ENCODE peak calls at places on chromosomes 7 and 10, in six cellular contexts. N is Jurkat, Clone E6-1; I is hypothalamus; L is H1; Z is HT1080; U is stimulated activated CD8-positive, alpha-beta memory T cell treated with anti-CD3 and anti-CD28 coated beads, Interleukin-2, amount 100 ng/mL, for 1 hour. G is an unnamed sample.

GRCh38 chr10:71878327-71879034 is 27.4 kb upstream of the PSAP start:
- DNase-seq in Z (no peak), L (no peak), U (no peak), N (peak), I (no peak), G (no peak)

GRCh38 chr10:69333205-69333604 is 54.9 kb downstream of the HK1 start:
- DNase-seq in Z (no peak), N (no peak), L (peak), I (no peak), U (no peak), G (no peak)

GRCh38 chr10:13944901-13945300 is 358.1 kb downstream of the PRPF18 start:
- DNase-seq in N (no peak), Z (no peak), L (no peak), I (no peak), U (no peak), G (no peak)

GRCh38 chr10:65320256-65321026 is 1605.4 kb upstream of the LRRTM3 start:
- DNase-seq in N (no peak), L (no peak), Z (peak), U (no peak), I (no peak), G (no peak)

GRCh38 chr10:31769564-31769963 is 159.1 kb downstream of the ARHGAP12 start:
- DNase-seq in Z (peak), I (no peak), L (no peak), U (no peak), N (no peak), G (no peak)

GRCh38 chr7:128462427-128462826 is 6.7 kb downstream of the HILPDA start:
- DNase-seq in I (no peak), U (no peak), N (no peak), Z (no peak), L (no peak), G (no peak)

GRCh38 chr10:82922755-82923154 is 1047.8 kb downstream of the NRG3 start:
- DNase-seq in Z (peak), L (no peak), N (no peak), I (no peak), U (no peak), G (no peak)

GRCh38 chr7:83732305-83732704 is 83.4 kb upstream of the SEMA3E start:
- DNase-seq in N (peak), U (no peak), L (no peak), Z (peak), I (no peak), G (no peak)

GRCh38 chr10:80319318-80319717 is 29.9 kb upstream of the MAT1A start:
- DNase-seq in L (no peak), Z (no peak), N (no peak), U (no peak), I (no peak), G (no peak)

GRCh38 chr10:121236621-121237020 is 361.6 kb downstream of the FGFR2 start:
- DNase-seq in L (no peak), I (no peak), N (no peak), Z (no peak), U (no peak), G (no peak)

GRCh38 chr7:147700702-147701101 is 889.9 kb upstream of the C7orf33 start:
- DNase-seq in N (no peak), I (no peak), U (no peak), L (no peak), Z (no peak), G (no peak)

GRCh38 chr7:141320287-141320686 is 230.9 kb upstream of the AGK start:
- DNase-seq in U (no peak), N (no peak), I (no peak), Z (no peak), L (no peak), G (no peak)

GRCh38 chr7:108308913-108309312 is 147.3 kb downstream of the NRCAM start:
- DNase-seq in Z (peak), N (no peak), U (no peak), I (no peak), L (no peak), G (no peak)

GRCh38 chr10:85596389-85596788 is 770.2 kb downstream of the GRID1 start:
- DNase-seq in L (peak), Z (no peak), U (no peak), N (no peak), I (no peak), G (no peak)

GRCh38 chr7:16637279-16637795 is 8.2 kb downstream of the ANKMY2 start:
- DNase-seq in I (no peak), N (no peak), Z (no peak), L (no peak), U (no peak), G (no peak)

GRCh38 chr10:30813872-30814471 is 184.4 kb upstream of the LYZL2 start:
- DNase-seq in L (no peak), N (no peak), U (no peak), Z (peak), I (no peak), G (no peak)

GRCh38 chr10:3419719-3420495 is 247.3 kb upstream of the PITRM1 start:
- DNase-seq in L (no peak), Z (no peak), I (no peak), N (no peak), U (no peak), G (no peak)

GRCh38 chr7:7293092-7293491 is 110.7 kb downstream of the C1GALT1 start:
- DNase-seq in U (no peak), L (no peak), Z (no peak), I (no peak), N (no peak), G (no peak)

GRCh38 chr10:97542169-97543024 is 30.2 kb upstream of the ANKRD2 start:
- DNase-seq in L (no peak), Z (peak), U (no peak), I (peak), N (no peak), G (peak)

GRCh38 chr10:96588060-96588554 is 1.3 kb upstream of the TM9SF3 start:
- DNase-seq in L (no peak), Z (no peak), N (no peak), I (no peak), U (no peak), G (no peak)

GRCh38 chr7:29487424-29487823 is 76.2 kb upstream of the PRR15 start:
- DNase-seq in Z (no peak), L (no peak), U (no peak), I (no peak), N (no peak), G (no peak)

GRCh38 chr10:102509387-102509786 is 5.6 kb downstream of the SUFU start:
- DNase-seq in Z (peak), N (no peak), L (no peak), U (no peak), I (no peak), G (no peak)

GRCh38 chr7:22983257-22983855 is 30.6 kb downstream of the HYCC1 start:
- DNase-seq in I (no peak), U (no peak), Z (no peak), L (no peak), N (no peak), G (no peak)

GRCh38 chr7:70498633-70499032 is 633.3 kb upstream of the GALNT17 start:
- DNase-seq in N (no peak), U (no peak), L (no peak), I (no peak), Z (no peak), G (no peak)

GRCh38 chr10:71742301-71743098 is 22.9 kb upstream of the C10orf105 start:
- DNase-seq in Z (no peak), U (no peak), I (no peak), N (peak), L (no peak), G (no peak)

GRCh38 chr10:69018613-69019012 is 30.0 kb downstream of the KIFBP start:
- DNase-seq in Z (no peak), I (no peak), L (peak), U (no peak), N (no peak), G (no peak)

GRCh38 chr7:47503283-47503682 is 78.6 kb downstream of the TNS3 start:
- DNase-seq in N (no peak), U (no peak), Z (no peak), L (no peak), I (no peak), G (no peak)